ENCODE peak calls at places on chromosomes 6 and 20, in seven cellular contexts. One of them, this sample, is unnamed.

GRCh38 chr20:54343634-54344033 is 131.8 kb upstream of the DOK5 start:
- DNase-seq in colonic mucosa: no peak
- DNase-seq in AG04450: no peak
- DNase-seq in transverse colon: no peak
- DNase-seq in CD8-positive, alpha-beta T cell: no peak
- DNase-seq in cardiac muscle cell: no peak
- DNase-seq in dorsolateral prefrontal cortex: no peak
- DNase-seq in this sample: no peak

GRCh38 chr6:82298012-82298411 is 50.5 kb upstream of the IBTK start:
- DNase-seq in colonic mucosa: no peak
- DNase-seq in AG04450: peak; percentile 1
- DNase-seq in transverse colon: no peak
- DNase-seq in CD8-positive, alpha-beta T cell: no peak
- DNase-seq in cardiac muscle cell: no peak
- DNase-seq in dorsolateral prefrontal cortex: no peak
- DNase-seq in this sample: no peak

GRCh38 chr6:151962246-151962846 is 154.9 kb downstream of the ESR1 start:
- DNase-seq in colonic mucosa: no peak
- DNase-seq in AG04450: no peak
- DNase-seq in transverse colon: no peak
- DNase-seq in CD8-positive, alpha-beta T cell: no peak
- DNase-seq in cardiac muscle cell: no peak
- DNase-seq in dorsolateral prefrontal cortex: no peak
- DNase-seq in this sample: no peak

GRCh38 chr6:162713926-162714759 is 13.4 kb downstream of the PRKN start:
- DNase-seq in colonic mucosa: no peak
- DNase-seq in AG04450: no peak
- DNase-seq in transverse colon: no peak
- DNase-seq in CD8-positive, alpha-beta T cell: no peak
- DNase-seq in cardiac muscle cell: no peak
- DNase-seq in dorsolateral prefrontal cortex: no peak
- DNase-seq in this sample: no peak

GRCh38 chr20:1209447-1210387 is 6.5 kb downstream of the C20orf202 start:
- DNase-seq in colonic mucosa: no peak
- DNase-seq in AG04450: no peak
- DNase-seq in transverse colon: no peak
- DNase-seq in CD8-positive, alpha-beta T cell: no peak
- DNase-seq in cardiac muscle cell: no peak
- DNase-seq in dorsolateral prefrontal cortex: no peak
- DNase-seq in this sample: no peak

GRCh38 chr20:47057661-47058060 is 163.0 kb downstream of the EYA2 start:
- DNase-seq in colonic mucosa: peak; percentile 36
- DNase-seq in AG04450: no peak
- DNase-seq in transverse colon: no peak
- DNase-seq in CD8-positive, alpha-beta T cell: no peak
- DNase-seq in cardiac muscle cell: no peak
- DNase-seq in dorsolateral prefrontal cortex: no peak
- DNase-seq in this sample: no peak

GRCh38 chr6:40963019-40963418 is 76.0 kb downstream of the UNC5CL start:
- DNase-seq in colonic mucosa: no peak
- DNase-seq in AG04450: no peak
- DNase-seq in transverse colon: no peak
- DNase-seq in CD8-positive, alpha-beta T cell: no peak
- DNase-seq in cardiac muscle cell: no peak
- DNase-seq in dorsolateral prefrontal cortex: no peak
- DNase-seq in this sample: no peak

GRCh38 chr20:56875052-56875663 is 246.1 kb downstream of the TFAP2C start:
- DNase-seq in colonic mucosa: no peak
- DNase-seq in AG04450: peak; percentile 3
- DNase-seq in transverse colon: peak; percentile 10
- DNase-seq in CD8-positive, alpha-beta T cell: no peak
- DNase-seq in cardiac muscle cell: no peak
- DNase-seq in dorsolateral prefrontal cortex: no peak
- DNase-seq in this sample: no peak

GRCh38 chr6:23529902-23530301 is 596.1 kb upstream of the NRSN1 start:
- DNase-seq in colonic mucosa: no peak
- DNase-seq in AG04450: no peak
- DNase-seq in transverse colon: no peak
- DNase-seq in CD8-positive, alpha-beta T cell: no peak
- DNase-seq in cardiac muscle cell: no peak
- DNase-seq in dorsolateral prefrontal cortex: no peak
- DNase-seq in this sample: no peak

GRCh38 chr6:148064406-148065134 is 278.1 kb upstream of the SASH1 start:
- DNase-seq in colonic mucosa: no peak
- DNase-seq in AG04450: peak; percentile 18
- DNase-seq in transverse colon: no peak
- DNase-seq in CD8-positive, alpha-beta T cell: no peak
- DNase-seq in cardiac muscle cell: peak; percentile 21
- DNase-seq in dorsolateral prefrontal cortex: no peak
- DNase-seq in this sample: no peak

GRCh38 chr6:147287869-147288271 is 83.7 kb downstream of the STXBP5 start:
- DNase-seq in colonic mucosa: no peak
- DNase-seq in AG04450: no peak
- DNase-seq in transverse colon: no peak
- DNase-seq in CD8-positive, alpha-beta T cell: no peak
- DNase-seq in cardiac muscle cell: no peak
- DNase-seq in dorsolateral prefrontal cortex: no peak
- DNase-seq in this sample: no peak

DNA sequence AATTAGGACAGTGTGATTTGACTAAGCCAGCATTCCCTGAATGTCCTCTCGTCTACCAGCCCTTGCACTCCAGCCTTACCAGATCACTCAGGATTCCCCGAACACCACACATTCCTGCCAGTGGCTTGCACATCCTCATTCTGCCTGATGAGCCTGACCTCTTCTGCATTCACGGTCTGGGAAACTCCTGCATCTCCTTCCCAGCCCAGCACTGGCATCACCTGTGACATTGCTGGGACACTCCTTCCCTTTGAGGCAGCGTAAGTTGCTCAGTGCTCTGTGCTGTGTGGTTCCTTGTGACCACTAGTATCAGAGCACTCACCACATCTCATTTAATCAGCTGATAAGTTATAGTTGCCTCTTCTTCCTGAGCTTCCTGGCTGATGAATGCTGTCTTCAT is 17.3 kb downstream of the NCOA7 start:
- DNase-seq in colonic mucosa: no peak
- DNase-seq in AG04450: no peak
- DNase-seq in transverse colon: no peak
- DNase-seq in CD8-positive, alpha-beta T cell: no peak
- DNase-seq in cardiac muscle cell: no peak
- DNase-seq in dorsolateral prefrontal cortex: no peak
- DNase-seq in this sample: no peak
- H3K4me3 ChIP-seq in colonic mucosa: no peak overlapping the region
- H3K4me3 ChIP-seq in AG04450: no peak overlapping the region
- H3K4me3 ChIP-seq in transverse colon: no peak overlapping the region
- H3K4me3 ChIP-seq in CD8-positive, alpha-beta T cell: no peak overlapping the region
- H3K4me3 ChIP-seq in cardiac muscle cell: no peak overlapping the region
- H3K4me3 ChIP-seq in dorsolateral prefrontal cortex: no peak overlapping the region
- H3K4me3 ChIP-seq in this sample: no peak overlapping the region

GRCh38 chr6:54991761-54992330 is 145.3 kb downstream of the FAM83B start:
- DNase-seq in colonic mucosa: no peak
- DNase-seq in AG04450: no peak
- DNase-seq in transverse colon: no peak
- DNase-seq in CD8-positive, alpha-beta T cell: no peak
- DNase-seq in cardiac muscle cell: no peak
- DNase-seq in dorsolateral prefrontal cortex: no peak
- DNase-seq in this sample: no peak
- TF ChIP-seq CTCF in colonic mucosa: no peak
- TF ChIP-seq CTCF in AG04450: no peak
- TF ChIP-seq CTCF in transverse colon: no peak
- TF ChIP-seq CTCF in CD8-positive, alpha-beta T cell: no peak
- TF ChIP-seq CTCF in cardiac muscle cell: no peak
- TF ChIP-seq CTCF in dorsolateral prefrontal cortex: no peak
- TF ChIP-seq CTCF in this sample: no peak

GRCh38 chr20:63449796-63450730 is 22.4 kb downstream of the KCNQ2 start:
- DNase-seq in colonic mucosa: no peak
- DNase-seq in AG04450: no peak
- DNase-seq in transverse colon: no peak
- DNase-seq in CD8-positive, alpha-beta T cell: no peak
- DNase-seq in cardiac muscle cell: no peak
- DNase-seq in dorsolateral prefrontal cortex: no peak
- DNase-seq in this sample: no peak

GRCh38 chr20:63449025-63449424 is 23.4 kb downstream of the KCNQ2 start:
- DNase-seq in colonic mucosa: no peak
- DNase-seq in AG04450: no peak
- DNase-seq in transverse colon: no peak
- DNase-seq in CD8-positive, alpha-beta T cell: no peak
- DNase-seq in cardiac muscle cell: no peak
- DNase-seq in dorsolateral prefrontal cortex: no peak
- DNase-seq in this sample: no peak

GRCh38 chr20:63452341-63453028 is 20.0 kb downstream of the KCNQ2 start:
- DNase-seq in colonic mucosa: no peak
- DNase-seq in AG04450: no peak
- DNase-seq in transverse colon: no peak
- DNase-seq in CD8-positive, alpha-beta T cell: no peak
- DNase-seq in cardiac muscle cell: no peak
- DNase-seq in dorsolateral prefrontal cortex: no peak
- DNase-seq in this sample: no peak

GRCh38 chr20:63453029-63453523 is 19.4 kb downstream of the KCNQ2 start:
- DNase-seq in colonic mucosa: no peak
- DNase-seq in AG04450: no peak
- DNase-seq in transverse colon: no peak
- DNase-seq in CD8-positive, alpha-beta T cell: no peak
- DNase-seq in cardiac muscle cell: no peak
- DNase-seq in dorsolateral prefrontal cortex: no peak
- DNase-seq in this sample: no peak

DNA sequence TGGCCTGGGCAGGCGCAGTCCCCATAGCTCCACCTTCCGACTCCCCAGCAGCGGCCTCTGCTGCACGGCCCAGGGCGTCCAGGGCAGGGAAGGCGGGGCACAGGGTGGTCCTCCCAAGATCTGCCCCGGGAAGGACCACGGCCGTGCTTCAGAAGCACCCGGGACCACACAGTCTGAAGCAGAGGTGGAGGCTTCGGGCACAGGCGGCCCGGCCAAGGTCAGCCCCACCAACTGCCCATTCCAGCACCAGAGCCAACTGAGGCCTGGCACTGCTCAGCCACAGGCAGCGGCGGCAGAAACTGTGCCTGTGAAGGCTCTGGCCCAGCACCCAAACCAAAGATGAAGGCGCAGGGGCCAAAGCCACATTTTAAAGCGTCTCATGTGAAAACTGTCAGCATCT is 20.6 kb downstream of the KCNQ2 start:
- DNase-seq in colonic mucosa: no peak
- DNase-seq in AG04450: no peak
- DNase-seq in transverse colon: no peak
- DNase-seq in CD8-positive, alpha-beta T cell: no peak
- DNase-seq in cardiac muscle cell: no peak
- DNase-seq in dorsolateral prefrontal cortex: no peak
- DNase-seq in this sample: no peak
- H3K27me3 ChIP-seq in colonic mucosa: no peaks in the 10 kb centered on the region
- H3K27me3 ChIP-seq in AG04450: peaks cover 23% of the 10 kb centered on the region
- H3K27me3 ChIP-seq in transverse colon: peaks cover 80% of the 10 kb centered on the region
- H3K27me3 ChIP-seq in CD8-positive, alpha-beta T cell: peaks cover 11% of the 10 kb centered on the region
- H3K27me3 ChIP-seq in cardiac muscle cell: no peaks in the 10 kb centered on the region
- H3K27me3 ChIP-seq in dorsolateral prefrontal cortex: no peaks in the 10 kb centered on the region
- H3K27me3 ChIP-seq in this sample: no peaks in the 10 kb centered on the region

DNA sequence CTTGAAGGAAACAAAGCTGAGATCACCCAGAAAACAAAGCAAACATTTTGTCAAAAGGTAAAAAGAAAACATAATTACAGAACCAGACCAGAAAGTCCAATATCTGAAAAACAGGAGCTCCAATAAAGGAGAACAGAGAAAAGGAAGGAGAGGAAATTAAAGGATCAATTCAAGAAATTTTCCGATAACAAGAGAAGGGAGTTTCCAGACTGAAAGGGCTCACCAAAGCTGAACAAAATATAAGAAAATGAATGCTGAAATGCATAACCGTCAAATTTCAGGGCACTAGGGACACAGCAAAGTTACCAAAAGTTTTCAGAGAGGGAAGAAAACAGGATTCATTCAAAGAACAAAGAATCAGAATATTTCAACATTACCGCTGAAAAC is 23.9 kb downstream of the ILRUN start:
- DNase-seq in colonic mucosa: no peak
- DNase-seq in AG04450: no peak
- DNase-seq in transverse colon: no peak
- DNase-seq in CD8-positive, alpha-beta T cell: no peak
- DNase-seq in cardiac muscle cell: no peak
- DNase-seq in dorsolateral prefrontal cortex: no peak
- DNase-seq in this sample: no peak
- H3K4me3 ChIP-seq in colonic mucosa: no peak overlapping the region
- H3K4me3 ChIP-seq in AG04450: no peak overlapping the region
- H3K4me3 ChIP-seq in transverse colon: no peak overlapping the region
- H3K4me3 ChIP-seq in CD8-positive, alpha-beta T cell: no peak overlapping the region
- H3K4me3 ChIP-seq in cardiac muscle cell: no peak overlapping the region
- H3K4me3 ChIP-seq in dorsolateral prefrontal cortex: no peak overlapping the region
- H3K4me3 ChIP-seq in this sample: no peak overlapping the region